ENCODE peak calls at places on chromosomes 5 and 9, in seven cellular contexts. Y, W, G, S, D, R and T are unnamed samples.

GRCh38 chr5:138963763-138964371 is 88.7 kb upstream of the LRRTM2 start:
- DNase-seq in Y (peak), W (no peak), G (no peak), S (no peak), D (no peak), R (no peak), T (no peak)

GRCh38 chr9:125646222-125647100 is 60.5 kb downstream of the MAPKAP1 start:
- DNase-seq in Y (no peak), W (no peak), G (no peak), S (peak), D (no peak), R (no peak), T (no peak)

GRCh38 chr5:60196382-60197113 is 303.0 kb upstream of the PDE4D start:
- DNase-seq in Y (no peak), W (peak), G (peak), S (peak), D (no peak), R (no peak), T (peak)

GRCh38 chr5:126107381-126107780 is 315.8 kb upstream of the GRAMD2B start:
- DNase-seq in Y (no peak), W (no peak), G (no peak), S (no peak), D (no peak), R (no peak), T (no peak)

GRCh38 chr5:147310059-147310704 is 75.4 kb downstream of the STK32A start:
- DNase-seq in Y (no peak), W (peak), G (peak), S (peak), D (no peak), R (no peak), T (peak)

GRCh38 chr5:64210866-64211265 is 45.2 kb downstream of the RNF180 start:
- DNase-seq in Y (no peak), W (no peak), G (no peak), S (peak), D (no peak), R (no peak), T (peak)

GRCh38 chr5:82142217-82142841 is 135.8 kb downstream of the RPS23 start:
- DNase-seq in Y (no peak), W (no peak), G (no peak), S (no peak), D (no peak), R (peak), T (no peak)

GRCh38 chr5:150513375-150514309 is 5.7 kb downstream of the NDST1 start:
- DNase-seq in Y (no peak), W (no peak), G (peak), S (no peak), D (no peak), R (peak), T (no peak)

GRCh38 chr5:40584054-40584453 is 95.7 kb upstream of the PTGER4 start:
- DNase-seq in Y (no peak), W (no peak), G (no peak), S (no peak), D (no peak), R (no peak), T (no peak)

GRCh38 chr5:81838307-81838906 is 87.5 kb upstream of the SSBP2 start:
- DNase-seq in Y (no peak), W (peak), G (peak), S (peak), D (no peak), R (peak), T (peak)

GRCh38 chr5:161857358-161857757 is 9.4 kb downstream of the GABRA1 start:
- DNase-seq in Y (no peak), W (no peak), G (no peak), S (no peak), D (no peak), R (no peak), T (no peak)

GRCh38 chr5:53481887-53482716 is 1.7 kb downstream of the FST start:
- DNase-seq in Y (peak), W (peak), G (peak), S (peak), D (no peak), R (peak), T (peak)

GRCh38 chr9:136537896-136538598 is 7.8 kb downstream of the NOTCH1 start:
- DNase-seq in Y (no peak), W (no peak), G (no peak), S (no peak), D (no peak), R (no peak), T (peak)

GRCh38 chr9:27193886-27194285 is 84.9 kb downstream of the TEK start:
- DNase-seq in Y (no peak), W (no peak), G (no peak), S (no peak), D (no peak), R (no peak), T (peak)

GRCh38 chr5:143695244-143695885 is 116.6 kb upstream of the HMHB1 start:
- DNase-seq in Y (no peak), W (no peak), G (no peak), S (peak), D (no peak), R (no peak), T (peak)

GRCh38 chr9:29285818-29286217 is 1712.5 kb upstream of the C9orf72 start:
- DNase-seq in Y (no peak), W (no peak), G (peak), S (no peak), D (no peak), R (no peak), T (no peak)

GRCh38 chr9:133420392-133420827 is 1.8 kb upstream of the ADAMTS13 start:
- DNase-seq in Y (no peak), W (no peak), G (peak), S (no peak), D (peak), R (no peak), T (no peak)
- TF ChIP-seq POLR2A in Y (no peak), W (no peak), G (no peak), S (no peak), D (peak), R (no peak), T (no peak)

DNA sequence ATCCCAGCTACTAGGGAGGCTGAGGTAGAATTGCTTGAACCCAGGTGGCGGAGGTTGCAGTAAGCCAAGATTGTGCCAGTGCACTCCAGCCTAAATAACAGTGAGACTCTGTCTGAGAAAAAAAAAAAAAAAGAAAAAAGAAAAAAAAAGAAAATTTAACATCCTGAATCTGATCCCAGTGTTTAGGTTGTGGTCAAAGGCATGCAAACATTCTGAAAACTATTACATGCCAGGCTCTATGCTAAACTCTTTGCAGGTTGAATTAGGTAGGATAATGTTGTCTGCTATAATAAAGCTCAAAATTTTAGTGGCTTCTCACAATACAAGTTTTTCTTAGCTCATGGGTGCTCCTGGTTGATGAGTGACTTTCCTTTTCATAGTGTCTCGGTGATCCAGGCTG is 367.4 kb downstream of the PSAT1 start:
- DNase-seq in Y (no peak), W (no peak), G (no peak), S (no peak), D (no peak), R (no peak), T (peak)
- H3K4me2 ChIP-seq in Y (no peak), W (no peak), G (no peak), S (no peak), D (no peak), R (no peak), T (no peak)

DNA sequence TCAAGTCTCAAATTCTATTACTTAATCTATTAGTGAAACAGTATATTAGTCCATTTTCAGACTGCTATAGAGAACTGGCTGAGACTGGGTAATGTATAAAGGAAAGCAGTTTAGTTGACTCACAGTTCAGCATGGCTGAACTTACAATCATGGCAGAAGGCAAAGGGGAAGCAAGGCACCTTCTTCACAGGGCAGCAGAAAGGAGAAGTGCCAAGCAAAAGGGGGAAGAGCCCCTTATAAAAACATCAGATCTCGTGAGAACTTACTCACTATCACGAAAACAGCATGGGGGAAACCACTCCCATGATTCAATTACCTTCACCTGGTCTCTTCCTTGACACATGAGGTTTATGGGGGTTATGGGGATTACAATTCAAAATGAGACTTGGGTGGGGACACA is 67.9 kb upstream of the CHSY3 start:
- DNase-seq in Y (no peak), W (no peak), G (no peak), S (no peak), D (no peak), R (no peak), T (no peak)
- TF ChIP-seq POLR2A in Y (no peak), W (no peak), G (no peak), S (no peak), D (no peak), R (no peak), T (no peak)

DNA sequence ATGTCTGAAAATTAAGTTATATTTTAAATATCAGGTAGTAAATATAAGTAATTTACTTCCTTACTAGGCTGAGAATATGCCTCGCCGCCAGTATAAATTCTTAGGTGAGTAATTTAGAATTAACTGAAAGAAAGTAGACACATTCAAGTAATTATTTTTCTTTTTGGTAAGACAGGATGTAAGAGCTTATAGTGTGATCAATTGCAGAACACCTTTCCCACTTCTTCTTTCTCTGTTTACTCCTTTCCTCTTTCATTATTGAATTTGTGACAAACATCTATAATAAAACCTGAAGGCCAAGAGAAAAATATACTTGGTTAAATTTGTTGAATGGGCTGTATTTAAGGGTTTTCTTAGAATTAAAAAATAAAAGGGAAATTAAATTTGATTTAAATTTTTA is 195.1 kb upstream of the CDKN2B start:
- DNase-seq in Y (no peak), W (no peak), G (no peak), S (no peak), D (no peak), R (no peak), T (no peak)
- H3K4me2 ChIP-seq in Y (no peak), W (no peak), G (no peak), S (no peak), D (no peak), R (no peak), T (no peak)

DNA sequence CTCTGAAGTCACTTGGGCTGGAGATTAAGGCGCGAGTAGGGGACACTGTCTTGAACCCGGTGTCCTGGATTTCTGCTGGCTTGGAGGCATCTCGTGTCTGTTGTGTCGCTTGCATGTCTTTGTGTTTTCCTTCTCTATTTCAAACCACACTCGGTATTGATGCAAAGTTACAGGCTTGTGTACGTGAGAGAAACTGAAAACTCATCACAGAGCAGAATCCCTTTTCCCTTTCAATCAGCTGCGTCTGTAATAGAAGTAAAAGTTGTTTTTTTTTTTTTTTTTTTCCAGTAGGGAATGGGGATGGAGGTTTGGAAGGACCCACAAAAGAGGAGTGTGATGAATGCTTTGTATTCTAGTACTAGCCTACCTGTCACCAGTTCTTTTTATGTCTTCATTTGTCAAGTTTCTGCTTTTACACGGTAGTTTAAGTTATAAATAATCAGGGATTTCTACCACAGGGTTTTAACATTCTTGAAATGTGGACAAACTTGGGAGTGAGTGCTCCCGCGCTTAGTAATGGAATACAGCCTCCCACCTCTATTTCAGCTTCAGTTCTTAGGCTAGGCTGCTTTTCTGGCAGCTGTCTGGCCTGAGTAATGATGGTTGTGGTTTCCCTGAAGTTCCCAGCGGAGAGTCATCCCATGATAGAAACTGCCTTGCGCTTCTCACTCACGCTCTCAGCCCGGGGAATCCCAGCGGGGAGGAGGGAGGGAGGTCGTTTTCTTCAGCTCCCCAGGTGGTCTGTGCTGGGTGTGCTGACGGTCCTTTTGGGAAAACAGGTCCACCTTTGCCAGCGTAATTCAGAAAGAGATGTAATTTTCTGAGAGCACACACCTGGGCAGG is 789 bp downstream of the TJP2 start:
- DNase-seq in Y (peak), W (no peak), G (no peak), S (peak), D (peak), R (peak), T (peak)
- TF ChIP-seq POLR2A in Y (no peak), W (no peak), G (no peak), S (no peak), D (no peak), R (no peak), T (peak)

GRCh38 chr5:383066-383465 is 59.9 kb upstream of the EXOC3 start:
- DNase-seq in Y (no peak), W (no peak), G (no peak), S (no peak), D (no peak), R (no peak), T (no peak)
- H3K4me2 ChIP-seq in Y (no peak), W (no peak), G (no peak), S (no peak), D (no peak), R (no peak), T (no peak)

GRCh38 chr5:42875785-42876374 is 64.2 kb upstream of the SELENOP start:
- DNase-seq in Y (peak), W (no peak), G (no peak), S (no peak), D (no peak), R (peak), T (no peak)

GRCh38 chr5:42876375-42876844 is 64.7 kb upstream of the SELENOP start:
- DNase-seq in Y (no peak), W (no peak), G (no peak), S (peak), D (no peak), R (peak), T (no peak)

GRCh38 chr5:42880621-42881020 is 68.9 kb upstream of the SELENOP start:
- DNase-seq in Y (no peak), W (no peak), G (no peak), S (no peak), D (no peak), R (no peak), T (no peak)

GRCh38 chr5:42881416-42882109 is 69.9 kb upstream of the SELENOP start:
- DNase-seq in Y (no peak), W (no peak), G (no peak), S (no peak), D (no peak), R (no peak), T (no peak)

DNA sequence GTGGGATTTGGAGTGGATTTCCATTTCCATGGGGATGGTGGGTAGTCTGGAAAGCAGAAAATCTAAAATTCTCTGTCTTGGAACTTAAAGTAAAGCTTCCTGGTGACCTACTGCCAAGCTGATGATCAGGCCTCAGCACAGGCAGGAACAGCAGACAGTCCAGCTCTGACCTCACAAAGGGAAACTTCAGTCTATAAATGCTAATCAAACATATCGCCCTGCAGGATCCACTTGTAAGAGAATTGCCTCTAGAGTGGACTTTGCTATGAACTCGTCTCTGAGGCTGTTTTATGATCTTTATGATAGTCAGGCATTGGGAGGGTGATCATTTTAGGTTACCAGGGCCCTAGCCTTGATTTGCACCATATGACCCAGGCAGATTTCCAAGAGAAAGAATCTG is 67.6 kb upstream of the SELENOP start:
- DNase-seq in Y (no peak), W (no peak), G (no peak), S (no peak), D (no peak), R (no peak), T (no peak)
- TF ChIP-seq POLR2A in Y (no peak), W (no peak), G (no peak), S (no peak), D (no peak), R (no peak), T (no peak)

GRCh38 chr5:133702773-133703770 is 90.7 kb upstream of the FSTL4 start:
- DNase-seq in Y (no peak), W (no peak), G (no peak), S (no peak), D (no peak), R (no peak), T (no peak)
- H3K4me2 ChIP-seq in Y (no peak), W (no peak), G (no peak), S (no peak), D (no peak), R (no peak), T (no peak)

GRCh38 chr9:135073741-135074305 is 13.6 kb upstream of the OLFM1 start:
- DNase-seq in Y (no peak), W (no peak), G (no peak), S (no peak), D (no peak), R (no peak), T (no peak)

GRCh38 chr9:135076143-135076875 is 11.2 kb upstream of the OLFM1 start:
- DNase-seq in Y (no peak), W (no peak), G (no peak), S (no peak), D (no peak), R (no peak), T (no peak)

GRCh38 chr9:135074354-135075233 is 12.9 kb upstream of the OLFM1 start:
- DNase-seq in Y (no peak), W (no peak), G (no peak), S (no peak), D (no peak), R (no peak), T (no peak)

GRCh38 chr9:135076876-135077430 is 10.5 kb upstream of the OLFM1 start:
- DNase-seq in Y (no peak), W (no peak), G (no peak), S (no peak), D (no peak), R (no peak), T (no peak)

DNA sequence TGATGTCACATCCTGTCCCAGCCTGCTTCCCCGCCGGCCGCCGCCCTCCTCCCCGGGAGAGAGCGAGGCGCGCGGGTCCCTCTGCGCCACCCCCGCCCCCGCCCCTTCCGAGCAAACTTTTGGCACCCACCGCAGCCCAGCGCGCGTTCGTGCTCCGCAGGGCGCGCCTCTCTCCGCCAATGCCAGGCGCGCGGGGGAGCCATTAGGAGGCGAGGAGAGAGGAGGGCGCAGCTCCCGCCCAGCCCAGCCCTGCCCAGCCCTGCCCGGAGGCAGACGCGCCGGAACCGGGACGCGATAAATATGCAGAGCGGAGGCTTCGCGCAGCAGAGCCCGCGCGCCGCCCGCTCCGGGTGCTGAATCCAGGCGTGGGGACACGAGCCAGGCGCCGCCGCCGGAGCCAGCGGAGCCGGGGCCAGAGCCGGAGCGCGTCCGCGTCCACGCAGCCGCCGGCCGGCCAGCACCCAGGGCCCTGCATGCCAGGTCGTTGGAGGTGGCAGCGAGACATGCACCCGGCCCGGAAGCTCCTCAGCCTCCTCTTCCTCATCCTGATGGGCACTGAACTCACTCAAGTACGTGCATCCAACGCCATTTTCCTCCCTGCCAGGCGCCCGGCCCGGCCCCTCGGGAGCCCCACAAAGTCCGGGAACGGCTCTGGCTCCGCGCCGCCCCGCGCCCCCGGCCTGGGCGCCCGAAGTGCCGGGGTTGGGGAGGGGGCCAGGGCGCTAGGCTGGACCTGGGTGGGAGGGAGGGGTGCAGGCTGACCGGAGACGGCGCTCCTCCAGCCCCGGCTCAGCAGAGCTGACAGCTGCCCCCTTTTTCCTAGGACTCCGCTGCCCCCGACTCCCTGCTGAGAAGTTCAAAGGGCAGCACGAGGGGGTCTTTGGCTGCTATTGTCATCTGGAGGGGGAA is 12.0 kb upstream of the OLFM1 start:
- DNase-seq in Y (no peak), W (no peak), G (no peak), S (no peak), D (no peak), R (no peak), T (no peak)
- TF ChIP-seq POLR2A in Y (no peak), W (no peak), G (no peak), S (no peak), D (no peak), R (no peak), T (no peak)

GRCh38 chr5:171386861-171387254 is 791 bp upstream of the NPM1 start:
- DNase-seq in Y (no peak), W (no peak), G (no peak), S (no peak), D (no peak), R (peak), T (peak)
- H3K4me2 ChIP-seq in Y (peak), W (peak), G (peak), S (peak), D (peak), R (peak), T (peak)